ENCODE peak calls at places on chromosomes 3 and 15, in ten cellular contexts. One of them, this sample, is unnamed.

GRCh38 chr3:191259486-191259885 is 60.4 kb downstream of the OSTN start:
- DNase-seq in skeletal muscle cell: no peak
- DNase-seq in stimulated activated CD4-positive, alpha-beta T cell treated with anti-CD3 and anti-CD28 coated beads, TNF-alpha, amount 100 ng/mL, for 4 hours: no peak
- DNase-seq in Caco-2: no peak
- DNase-seq in type B pancreatic cell: no peak
- DNase-seq in left colon: no peak
- DNase-seq in kidney epithelial cell: no peak
- DNase-seq in T-helper 1 cell: no peak
- DNase-seq in neural progenitor cell: no peak
- DNase-seq in left ventricle myocardium inferior: no peak
- DNase-seq in this sample: no peak

GRCh38 chr3:169354774-169355501 is 308.6 kb downstream of the MECOM start:
- DNase-seq in type B pancreatic cell: no peak
- DNase-seq in kidney epithelial cell: no peak
- DNase-seq in skeletal muscle cell: no peak
- DNase-seq in T-helper 1 cell: no peak
- DNase-seq in neural progenitor cell: peak
- DNase-seq in Caco-2: no peak
- DNase-seq in left ventricle myocardium inferior: no peak
- DNase-seq in stimulated activated CD4-positive, alpha-beta T cell treated with anti-CD3 and anti-CD28 coated beads, TNF-alpha, amount 100 ng/mL, for 4 hours: no peak
- DNase-seq in left colon: no peak
- DNase-seq in this sample: no peak

GRCh38 chr3:32414527-32415202 is 23.0 kb downstream of the CMTM7 start:
- DNase-seq in Caco-2: no peak
- DNase-seq in T-helper 1 cell: no peak
- DNase-seq in neural progenitor cell: no peak
- DNase-seq in left ventricle myocardium inferior: no peak
- DNase-seq in type B pancreatic cell: no peak
- DNase-seq in skeletal muscle cell: no peak
- DNase-seq in left colon: peak
- DNase-seq in stimulated activated CD4-positive, alpha-beta T cell treated with anti-CD3 and anti-CD28 coated beads, TNF-alpha, amount 100 ng/mL, for 4 hours: no peak
- DNase-seq in kidney epithelial cell: no peak
- DNase-seq in this sample: no peak

GRCh38 chr3:171965088-171965712 is 74.2 kb upstream of the FNDC3B start:
- DNase-seq in kidney epithelial cell: no peak
- DNase-seq in skeletal muscle cell: no peak
- DNase-seq in neural progenitor cell: no peak
- DNase-seq in Caco-2: no peak
- DNase-seq in type B pancreatic cell: no peak
- DNase-seq in T-helper 1 cell: no peak
- DNase-seq in left ventricle myocardium inferior: no peak
- DNase-seq in stimulated activated CD4-positive, alpha-beta T cell treated with anti-CD3 and anti-CD28 coated beads, TNF-alpha, amount 100 ng/mL, for 4 hours: no peak
- DNase-seq in left colon: no peak
- DNase-seq in this sample: no peak

GRCh38 chr3:18641916-18642315 is 216.8 kb upstream of the SATB1 start:
- DNase-seq in kidney epithelial cell: no peak
- DNase-seq in T-helper 1 cell: no peak
- DNase-seq in skeletal muscle cell: no peak
- DNase-seq in left colon: no peak
- DNase-seq in type B pancreatic cell: no peak
- DNase-seq in Caco-2: no peak
- DNase-seq in neural progenitor cell: no peak
- DNase-seq in left ventricle myocardium inferior: no peak
- DNase-seq in stimulated activated CD4-positive, alpha-beta T cell treated with anti-CD3 and anti-CD28 coated beads, TNF-alpha, amount 100 ng/mL, for 4 hours: no peak
- DNase-seq in this sample: no peak

GRCh38 chr15:68210821-68211655 is 5.9 kb upstream of the CALML4 start:
- DNase-seq in type B pancreatic cell: peak
- DNase-seq in stimulated activated CD4-positive, alpha-beta T cell treated with anti-CD3 and anti-CD28 coated beads, TNF-alpha, amount 100 ng/mL, for 4 hours: no peak
- DNase-seq in skeletal muscle cell: peak
- DNase-seq in Caco-2: peak
- DNase-seq in T-helper 1 cell: no peak
- DNase-seq in left ventricle myocardium inferior: peak
- DNase-seq in left colon: peak
- DNase-seq in kidney epithelial cell: no peak
- DNase-seq in neural progenitor cell: peak
- DNase-seq in this sample: peak

GRCh38 chr3:194129581-194130133 is 6.3 kb upstream of the HES1 start:
- DNase-seq in T-helper 1 cell: no peak
- DNase-seq in left colon: peak
- DNase-seq in kidney epithelial cell: no peak
- DNase-seq in stimulated activated CD4-positive, alpha-beta T cell treated with anti-CD3 and anti-CD28 coated beads, TNF-alpha, amount 100 ng/mL, for 4 hours: no peak
- DNase-seq in Caco-2: peak
- DNase-seq in type B pancreatic cell: no peak
- DNase-seq in skeletal muscle cell: no peak
- DNase-seq in left ventricle myocardium inferior: peak
- DNase-seq in neural progenitor cell: peak
- DNase-seq in this sample: no peak

GRCh38 chr3:13574798-13575451 is 26.0 kb downstream of the FBLN2 start:
- DNase-seq in type B pancreatic cell: no peak
- DNase-seq in Caco-2: no peak
- DNase-seq in kidney epithelial cell: no peak
- DNase-seq in T-helper 1 cell: no peak
- DNase-seq in stimulated activated CD4-positive, alpha-beta T cell treated with anti-CD3 and anti-CD28 coated beads, TNF-alpha, amount 100 ng/mL, for 4 hours: no peak
- DNase-seq in left colon: no peak
- DNase-seq in neural progenitor cell: peak
- DNase-seq in left ventricle myocardium inferior: no peak
- DNase-seq in skeletal muscle cell: no peak
- DNase-seq in this sample: no peak

GRCh38 chr3:108234387-108234957 is 12.2 kb upstream of the IFT57 start:
- DNase-seq in kidney epithelial cell: no peak
- DNase-seq in skeletal muscle cell: peak
- DNase-seq in Caco-2: no peak
- DNase-seq in neural progenitor cell: no peak
- DNase-seq in T-helper 1 cell: no peak
- DNase-seq in stimulated activated CD4-positive, alpha-beta T cell treated with anti-CD3 and anti-CD28 coated beads, TNF-alpha, amount 100 ng/mL, for 4 hours: no peak
- DNase-seq in left colon: no peak
- DNase-seq in type B pancreatic cell: no peak
- DNase-seq in left ventricle myocardium inferior: no peak
- DNase-seq in this sample: no peak

GRCh38 chr3:125067225-125067624 is 11.4 kb upstream of the HEG1 start:
- DNase-seq in type B pancreatic cell: no peak
- DNase-seq in skeletal muscle cell: no peak
- DNase-seq in T-helper 1 cell: no peak
- DNase-seq in neural progenitor cell: no peak
- DNase-seq in left ventricle myocardium inferior: no peak
- DNase-seq in Caco-2: peak
- DNase-seq in kidney epithelial cell: no peak
- DNase-seq in left colon: no peak
- DNase-seq in stimulated activated CD4-positive, alpha-beta T cell treated with anti-CD3 and anti-CD28 coated beads, TNF-alpha, amount 100 ng/mL, for 4 hours: no peak
- DNase-seq in this sample: no peak

GRCh38 chr15:58431221-58432149 is at the start of gene LIPC:
- DNase-seq in left colon: no peak
- DNase-seq in skeletal muscle cell: no peak
- DNase-seq in neural progenitor cell: no peak
- DNase-seq in T-helper 1 cell: no peak
- DNase-seq in left ventricle myocardium inferior: no peak
- DNase-seq in stimulated activated CD4-positive, alpha-beta T cell treated with anti-CD3 and anti-CD28 coated beads, TNF-alpha, amount 100 ng/mL, for 4 hours: no peak
- DNase-seq in kidney epithelial cell: no peak
- DNase-seq in Caco-2: no peak
- DNase-seq in type B pancreatic cell: no peak
- DNase-seq in this sample: no peak

GRCh38 chr15:41966414-41966812 is 5.9 kb downstream of the EHD4 start:
- DNase-seq in T-helper 1 cell: no peak
- DNase-seq in left colon: no peak
- DNase-seq in skeletal muscle cell: no peak
- DNase-seq in neural progenitor cell: no peak
- DNase-seq in type B pancreatic cell: peak
- DNase-seq in stimulated activated CD4-positive, alpha-beta T cell treated with anti-CD3 and anti-CD28 coated beads, TNF-alpha, amount 100 ng/mL, for 4 hours: no peak
- DNase-seq in kidney epithelial cell: no peak
- DNase-seq in left ventricle myocardium inferior: no peak
- DNase-seq in Caco-2: no peak
- DNase-seq in this sample: no peak

GRCh38 chr3:126149256-126149902 is 31.0 kb downstream of the ALDH1L1 start:
- DNase-seq in left ventricle myocardium inferior: no peak
- DNase-seq in left colon: no peak
- DNase-seq in neural progenitor cell: no peak
- DNase-seq in stimulated activated CD4-positive, alpha-beta T cell treated with anti-CD3 and anti-CD28 coated beads, TNF-alpha, amount 100 ng/mL, for 4 hours: no peak
- DNase-seq in type B pancreatic cell: peak
- DNase-seq in Caco-2: no peak
- DNase-seq in kidney epithelial cell: no peak
- DNase-seq in skeletal muscle cell: no peak
- DNase-seq in T-helper 1 cell: no peak
- DNase-seq in this sample: no peak

GRCh38 chr3:151838574-151839312 is 24.8 kb downstream of the AADAC start:
- DNase-seq in stimulated activated CD4-positive, alpha-beta T cell treated with anti-CD3 and anti-CD28 coated beads, TNF-alpha, amount 100 ng/mL, for 4 hours: no peak
- DNase-seq in neural progenitor cell: peak
- DNase-seq in kidney epithelial cell: no peak
- DNase-seq in skeletal muscle cell: peak
- DNase-seq in T-helper 1 cell: no peak
- DNase-seq in Caco-2: peak
- DNase-seq in left colon: no peak
- DNase-seq in left ventricle myocardium inferior: no peak
- DNase-seq in type B pancreatic cell: no peak
- DNase-seq in this sample: no peak

GRCh38 chr3:149512073-149512782 is 37.7 kb downstream of the TM4SF4 start:
- DNase-seq in Caco-2: peak
- DNase-seq in neural progenitor cell: peak
- DNase-seq in kidney epithelial cell: no peak
- DNase-seq in type B pancreatic cell: no peak
- DNase-seq in T-helper 1 cell: no peak
- DNase-seq in stimulated activated CD4-positive, alpha-beta T cell treated with anti-CD3 and anti-CD28 coated beads, TNF-alpha, amount 100 ng/mL, for 4 hours: no peak
- DNase-seq in left colon: peak
- DNase-seq in skeletal muscle cell: no peak
- DNase-seq in left ventricle myocardium inferior: peak
- DNase-seq in this sample: no peak

GRCh38 chr3:52429779-52430415 is 15.0 kb downstream of the SEMA3G start:
- DNase-seq in Caco-2: no peak
- DNase-seq in type B pancreatic cell: no peak
- DNase-seq in left colon: peak
- DNase-seq in T-helper 1 cell: no peak
- DNase-seq in left ventricle myocardium inferior: peak
- DNase-seq in skeletal muscle cell: no peak
- DNase-seq in kidney epithelial cell: no peak
- DNase-seq in neural progenitor cell: no peak
- DNase-seq in stimulated activated CD4-positive, alpha-beta T cell treated with anti-CD3 and anti-CD28 coated beads, TNF-alpha, amount 100 ng/mL, for 4 hours: no peak
- DNase-seq in this sample: no peak

GRCh38 chr3:59313365-59313764 is 263.5 kb upstream of the CFAP20DC start:
- DNase-seq in left ventricle myocardium inferior: peak
- DNase-seq in neural progenitor cell: peak
- DNase-seq in skeletal muscle cell: peak
- DNase-seq in Caco-2: peak
- DNase-seq in type B pancreatic cell: no peak
- DNase-seq in kidney epithelial cell: no peak
- DNase-seq in stimulated activated CD4-positive, alpha-beta T cell treated with anti-CD3 and anti-CD28 coated beads, TNF-alpha, amount 100 ng/mL, for 4 hours: no peak
- DNase-seq in left colon: no peak
- DNase-seq in T-helper 1 cell: no peak
- DNase-seq in this sample: peak

GRCh38 chr15:66724732-66725467 is 22.9 kb downstream of the SMAD6 start:
- DNase-seq in skeletal muscle cell: no peak
- DNase-seq in type B pancreatic cell: no peak
- DNase-seq in left colon: no peak
- DNase-seq in left ventricle myocardium inferior: no peak
- DNase-seq in Caco-2: no peak
- DNase-seq in stimulated activated CD4-positive, alpha-beta T cell treated with anti-CD3 and anti-CD28 coated beads, TNF-alpha, amount 100 ng/mL, for 4 hours: no peak
- DNase-seq in T-helper 1 cell: no peak
- DNase-seq in kidney epithelial cell: no peak
- DNase-seq in neural progenitor cell: no peak
- DNase-seq in this sample: no peak

GRCh38 chr3:4358273-4358672 is 55.1 kb downstream of the SETMAR start:
- DNase-seq in neural progenitor cell: no peak
- DNase-seq in left colon: no peak
- DNase-seq in T-helper 1 cell: no peak
- DNase-seq in type B pancreatic cell: no peak
- DNase-seq in stimulated activated CD4-positive, alpha-beta T cell treated with anti-CD3 and anti-CD28 coated beads, TNF-alpha, amount 100 ng/mL, for 4 hours: no peak
- DNase-seq in left ventricle myocardium inferior: no peak
- DNase-seq in skeletal muscle cell: no peak
- DNase-seq in Caco-2: no peak
- DNase-seq in kidney epithelial cell: no peak
- DNase-seq in this sample: no peak

GRCh38 chr3:82676356-82677026 is 915.0 kb upstream of the GBE1 start:
- DNase-seq in left ventricle myocardium inferior: no peak
- DNase-seq in Caco-2: no peak
- DNase-seq in kidney epithelial cell: no peak
- DNase-seq in skeletal muscle cell: no peak
- DNase-seq in type B pancreatic cell: no peak
- DNase-seq in T-helper 1 cell: no peak
- DNase-seq in left colon: no peak
- DNase-seq in stimulated activated CD4-positive, alpha-beta T cell treated with anti-CD3 and anti-CD28 coated beads, TNF-alpha, amount 100 ng/mL, for 4 hours: no peak
- DNase-seq in neural progenitor cell: no peak
- DNase-seq in this sample: no peak

GRCh38 chr3:20462723-20463122 is 276.7 kb upstream of the SGO1 start:
- DNase-seq in neural progenitor cell: no peak
- DNase-seq in kidney epithelial cell: no peak
- DNase-seq in type B pancreatic cell: no peak
- DNase-seq in left colon: no peak
- DNase-seq in Caco-2: no peak
- DNase-seq in skeletal muscle cell: no peak
- DNase-seq in T-helper 1 cell: no peak
- DNase-seq in left ventricle myocardium inferior: no peak
- DNase-seq in stimulated activated CD4-positive, alpha-beta T cell treated with anti-CD3 and anti-CD28 coated beads, TNF-alpha, amount 100 ng/mL, for 4 hours: no peak
- DNase-seq in this sample: no peak

GRCh38 chr3:59006791-59007517 is 42.9 kb downstream of the CFAP20DC start:
- DNase-seq in T-helper 1 cell: no peak
- DNase-seq in kidney epithelial cell: peak
- DNase-seq in stimulated activated CD4-positive, alpha-beta T cell treated with anti-CD3 and anti-CD28 coated beads, TNF-alpha, amount 100 ng/mL, for 4 hours: no peak
- DNase-seq in Caco-2: no peak
- DNase-seq in neural progenitor cell: no peak
- DNase-seq in type B pancreatic cell: no peak
- DNase-seq in left ventricle myocardium inferior: peak
- DNase-seq in left colon: no peak
- DNase-seq in skeletal muscle cell: peak
- DNase-seq in this sample: no peak

GRCh38 chr3:195122261-195122660 is 148.7 kb downstream of the XXYLT1 start:
- DNase-seq in type B pancreatic cell: no peak
- DNase-seq in left ventricle myocardium inferior: no peak
- DNase-seq in skeletal muscle cell: no peak
- DNase-seq in Caco-2: no peak
- DNase-seq in neural progenitor cell: no peak
- DNase-seq in left colon: no peak
- DNase-seq in stimulated activated CD4-positive, alpha-beta T cell treated with anti-CD3 and anti-CD28 coated beads, TNF-alpha, amount 100 ng/mL, for 4 hours: no peak
- DNase-seq in T-helper 1 cell: no peak
- DNase-seq in kidney epithelial cell: no peak
- DNase-seq in this sample: no peak

GRCh38 chr15:54082836-54083492 is 104.7 kb downstream of the UNC13C start:
- DNase-seq in left ventricle myocardium inferior: no peak
- DNase-seq in neural progenitor cell: peak
- DNase-seq in skeletal muscle cell: no peak
- DNase-seq in kidney epithelial cell: no peak
- DNase-seq in T-helper 1 cell: no peak
- DNase-seq in Caco-2: peak
- DNase-seq in stimulated activated CD4-positive, alpha-beta T cell treated with anti-CD3 and anti-CD28 coated beads, TNF-alpha, amount 100 ng/mL, for 4 hours: no peak
- DNase-seq in left colon: no peak
- DNase-seq in type B pancreatic cell: no peak
- DNase-seq in this sample: peak

GRCh38 chr15:89129123-89129815 is 41.0 kb downstream of the ABHD2 start:
- DNase-seq in stimulated activated CD4-positive, alpha-beta T cell treated with anti-CD3 and anti-CD28 coated beads, TNF-alpha, amount 100 ng/mL, for 4 hours: peak
- DNase-seq in neural progenitor cell: peak
- DNase-seq in left ventricle myocardium inferior: no peak
- DNase-seq in Caco-2: peak
- DNase-seq in T-helper 1 cell: peak
- DNase-seq in type B pancreatic cell: no peak
- DNase-seq in skeletal muscle cell: no peak
- DNase-seq in kidney epithelial cell: no peak
- DNase-seq in left colon: peak
- DNase-seq in this sample: peak

GRCh38 chr3:297585-297984 is 101.0 kb downstream of the CHL1 start:
- DNase-seq in stimulated activated CD4-positive, alpha-beta T cell treated with anti-CD3 and anti-CD28 coated beads, TNF-alpha, amount 100 ng/mL, for 4 hours: no peak
- DNase-seq in type B pancreatic cell: no peak
- DNase-seq in skeletal muscle cell: no peak
- DNase-seq in left colon: no peak
- DNase-seq in neural progenitor cell: peak
- DNase-seq in kidney epithelial cell: no peak
- DNase-seq in Caco-2: no peak
- DNase-seq in T-helper 1 cell: no peak
- DNase-seq in left ventricle myocardium inferior: no peak
- DNase-seq in this sample: no peak

GRCh38 chr3:42179110-42179725 is 86.8 kb downstream of the CCK start:
- DNase-seq in neural progenitor cell: peak
- DNase-seq in stimulated activated CD4-positive, alpha-beta T cell treated with anti-CD3 and anti-CD28 coated beads, TNF-alpha, amount 100 ng/mL, for 4 hours: no peak
- DNase-seq in left colon: peak
- DNase-seq in T-helper 1 cell: no peak
- DNase-seq in Caco-2: peak
- DNase-seq in type B pancreatic cell: no peak
- DNase-seq in kidney epithelial cell: peak
- DNase-seq in left ventricle myocardium inferior: no peak
- DNase-seq in skeletal muscle cell: peak
- DNase-seq in this sample: no peak

GRCh38 chr3:60553144-60553543 is 698.1 kb downstream of the FHIT start:
- DNase-seq in T-helper 1 cell: no peak
- DNase-seq in kidney epithelial cell: peak
- DNase-seq in skeletal muscle cell: no peak
- DNase-seq in stimulated activated CD4-positive, alpha-beta T cell treated with anti-CD3 and anti-CD28 coated beads, TNF-alpha, amount 100 ng/mL, for 4 hours: no peak
- DNase-seq in Caco-2: no peak
- DNase-seq in type B pancreatic cell: no peak
- DNase-seq in neural progenitor cell: no peak
- DNase-seq in left colon: no peak
- DNase-seq in left ventricle myocardium inferior: no peak
- DNase-seq in this sample: no peak

This sample was measured in stimulated activated effector memory CD8-positive, alpha-beta T cell treated with anti-CD3 and anti-CD28 coated beads, Interleukin-12 subunit alpha, Interleukin-12 subunit beta, amount 100 ng/mL, for 72 hours.